ENCODE peak calls at places on chromosomes 6 and 20, in eight cellular contexts. One of them, this sample, is unnamed.

GRCh38 chr6:187252-187840 is 104.9 kb upstream of the DUSP22 start:
- DNase-seq in body of pancreas: no peak
- DNase-seq in SK-N-SH: no peak
- DNase-seq in BJ: no peak
- DNase-seq in cardiac muscle cell: peak
- DNase-seq in fibroblast of lung: peak
- DNase-seq in upper lobe of right lung: no peak
- DNase-seq in epithelial cell of esophagus: no peak
- DNase-seq in this sample: no peak

GRCh38 chr20:32792316-32792715 is 27.4 kb upstream of the MAPRE1 start:
- DNase-seq in body of pancreas: no peak
- DNase-seq in SK-N-SH: no peak
- DNase-seq in BJ: no peak
- DNase-seq in cardiac muscle cell: peak
- DNase-seq in fibroblast of lung: no peak
- DNase-seq in upper lobe of right lung: no peak
- DNase-seq in epithelial cell of esophagus: no peak
- DNase-seq in this sample: no peak

GRCh38 chr6:169019111-169019510 is 234.5 kb downstream of the THBS2 start:
- DNase-seq in body of pancreas: no peak
- DNase-seq in SK-N-SH: no peak
- DNase-seq in BJ: no peak
- DNase-seq in cardiac muscle cell: no peak
- DNase-seq in fibroblast of lung: no peak
- DNase-seq in upper lobe of right lung: no peak
- DNase-seq in epithelial cell of esophagus: no peak
- DNase-seq in this sample: no peak

GRCh38 chr20:3430376-3431069 is 23.1 kb upstream of the DNAAF9 start:
- DNase-seq in body of pancreas: no peak
- DNase-seq in SK-N-SH: no peak
- DNase-seq in BJ: no peak
- DNase-seq in cardiac muscle cell: no peak
- DNase-seq in fibroblast of lung: no peak
- DNase-seq in upper lobe of right lung: no peak
- DNase-seq in epithelial cell of esophagus: peak
- DNase-seq in this sample: no peak

GRCh38 chr6:15399651-15400470 is 154.0 kb downstream of the JARID2 start:
- DNase-seq in body of pancreas: peak
- DNase-seq in SK-N-SH: peak
- DNase-seq in BJ: peak
- DNase-seq in cardiac muscle cell: peak
- DNase-seq in fibroblast of lung: peak
- DNase-seq in upper lobe of right lung: peak
- DNase-seq in epithelial cell of esophagus: no peak
- DNase-seq in this sample: peak

GRCh38 chr20:18056174-18057105 is 1.3 kb downstream of the OVOL2 start:
- DNase-seq in body of pancreas: peak
- DNase-seq in SK-N-SH: peak
- DNase-seq in BJ: no peak
- DNase-seq in cardiac muscle cell: peak
- DNase-seq in fibroblast of lung: peak
- DNase-seq in upper lobe of right lung: peak
- DNase-seq in epithelial cell of esophagus: peak
- DNase-seq in this sample: no peak

GRCh38 chr6:143964667-143965066 is 43.4 kb downstream of the PLAGL1 start:
- DNase-seq in body of pancreas: no peak
- DNase-seq in SK-N-SH: no peak
- DNase-seq in BJ: no peak
- DNase-seq in cardiac muscle cell: no peak
- DNase-seq in fibroblast of lung: peak
- DNase-seq in upper lobe of right lung: no peak
- DNase-seq in epithelial cell of esophagus: no peak
- DNase-seq in this sample: no peak

GRCh38 chr6:28657367-28657755 is 131.7 kb downstream of the GPX5 start:
- DNase-seq in body of pancreas: no peak
- DNase-seq in SK-N-SH: peak
- DNase-seq in BJ: no peak
- DNase-seq in cardiac muscle cell: no peak
- DNase-seq in fibroblast of lung: no peak
- DNase-seq in upper lobe of right lung: no peak
- DNase-seq in epithelial cell of esophagus: no peak
- DNase-seq in this sample: no peak

GRCh38 chr6:70527071-70527737 is 39.5 kb upstream of the SDHAF4 start:
- DNase-seq in body of pancreas: no peak
- DNase-seq in SK-N-SH: no peak
- DNase-seq in BJ: no peak
- DNase-seq in cardiac muscle cell: no peak
- DNase-seq in fibroblast of lung: peak
- DNase-seq in upper lobe of right lung: no peak
- DNase-seq in epithelial cell of esophagus: no peak
- DNase-seq in this sample: no peak

GRCh38 chr6:16278048-16278724 is 39.8 kb downstream of the GMPR start:
- DNase-seq in body of pancreas: no peak
- DNase-seq in SK-N-SH: no peak
- DNase-seq in BJ: no peak
- DNase-seq in cardiac muscle cell: peak
- DNase-seq in fibroblast of lung: no peak
- DNase-seq in upper lobe of right lung: no peak
- DNase-seq in epithelial cell of esophagus: peak
- DNase-seq in this sample: no peak

GRCh38 chr6:168083142-168083885 is 4.3 kb upstream of the FRMD1 start:
- DNase-seq in body of pancreas: no peak
- DNase-seq in SK-N-SH: no peak
- DNase-seq in BJ: no peak
- DNase-seq in cardiac muscle cell: no peak
- DNase-seq in fibroblast of lung: no peak
- DNase-seq in upper lobe of right lung: no peak
- DNase-seq in epithelial cell of esophagus: no peak
- DNase-seq in this sample: no peak

GRCh38 chr6:168155193-168155592 is 76.2 kb upstream of the FRMD1 start:
- DNase-seq in body of pancreas: no peak
- DNase-seq in SK-N-SH: no peak
- DNase-seq in BJ: no peak
- DNase-seq in cardiac muscle cell: no peak
- DNase-seq in fibroblast of lung: peak
- DNase-seq in upper lobe of right lung: no peak
- DNase-seq in epithelial cell of esophagus: no peak
- DNase-seq in this sample: no peak

GRCh38 chr6:100237881-100238280 is 226.8 kb downstream of the SIM1 start:
- DNase-seq in body of pancreas: no peak
- DNase-seq in SK-N-SH: no peak
- DNase-seq in BJ: no peak
- DNase-seq in cardiac muscle cell: no peak
- DNase-seq in fibroblast of lung: no peak
- DNase-seq in upper lobe of right lung: no peak
- DNase-seq in epithelial cell of esophagus: no peak
- DNase-seq in this sample: no peak

GRCh38 chr6:40845588-40845987 is 193.4 kb downstream of the UNC5CL start:
- DNase-seq in body of pancreas: peak
- DNase-seq in SK-N-SH: no peak
- DNase-seq in BJ: no peak
- DNase-seq in cardiac muscle cell: peak
- DNase-seq in fibroblast of lung: peak
- DNase-seq in upper lobe of right lung: no peak
- DNase-seq in epithelial cell of esophagus: peak
- DNase-seq in this sample: no peak

GRCh38 chr20:17530716-17531536 is at the start of gene BFSP1:
- DNase-seq in body of pancreas: peak
- DNase-seq in SK-N-SH: peak
- DNase-seq in BJ: no peak
- DNase-seq in cardiac muscle cell: peak
- DNase-seq in fibroblast of lung: peak
- DNase-seq in upper lobe of right lung: peak
- DNase-seq in epithelial cell of esophagus: peak
- DNase-seq in this sample: no peak

GRCh38 chr6:23754197-23754596 is 371.8 kb upstream of the NRSN1 start:
- DNase-seq in body of pancreas: no peak
- DNase-seq in SK-N-SH: peak
- DNase-seq in BJ: no peak
- DNase-seq in cardiac muscle cell: no peak
- DNase-seq in fibroblast of lung: peak
- DNase-seq in upper lobe of right lung: no peak
- DNase-seq in epithelial cell of esophagus: peak
- DNase-seq in this sample: no peak

GRCh38 chr6:2971420-2972218 is at the start of gene SERPINB6:
- DNase-seq in body of pancreas: peak
- DNase-seq in SK-N-SH: peak
- DNase-seq in BJ: no peak
- DNase-seq in cardiac muscle cell: peak
- DNase-seq in fibroblast of lung: peak
- DNase-seq in upper lobe of right lung: peak
- DNase-seq in epithelial cell of esophagus: peak
- DNase-seq in this sample: peak

DNA sequence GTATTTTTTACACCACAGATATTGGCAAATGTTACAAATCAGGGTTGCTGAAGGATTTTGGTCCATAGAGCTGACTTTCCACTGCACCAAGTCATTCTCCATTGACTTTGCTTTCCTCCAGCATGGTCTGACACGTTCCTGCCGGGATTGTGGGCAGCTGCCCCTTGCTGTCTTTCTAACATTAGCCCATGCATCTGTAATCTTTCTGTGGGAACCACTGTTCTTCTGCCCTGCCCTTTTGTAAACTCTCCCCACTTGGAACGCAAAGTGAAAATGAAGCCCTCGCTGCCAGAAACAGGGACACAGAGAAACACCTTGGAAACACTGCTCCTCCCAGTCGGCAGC is 169.6 kb upstream of the CDYL start:
- DNase-seq in body of pancreas: no peak
- DNase-seq in SK-N-SH: no peak
- DNase-seq in BJ: no peak
- DNase-seq in cardiac muscle cell: no peak
- DNase-seq in fibroblast of lung: no peak
- DNase-seq in upper lobe of right lung: no peak
- DNase-seq in epithelial cell of esophagus: no peak
- DNase-seq in this sample: no peak
- H3K4me3 ChIP-seq in body of pancreas: no peak
- H3K4me3 ChIP-seq in SK-N-SH: no peak
- H3K4me3 ChIP-seq in BJ: no peak
- H3K4me3 ChIP-seq in cardiac muscle cell: no peak
- H3K4me3 ChIP-seq in fibroblast of lung: no peak
- H3K4me3 ChIP-seq in upper lobe of right lung: no peak
- H3K4me3 ChIP-seq in epithelial cell of esophagus: no peak
- H3K4me3 ChIP-seq in this sample: no peak

GRCh38 chr6:19450651-19451050 is 386.5 kb upstream of the ID4 start:
- DNase-seq in body of pancreas: no peak
- DNase-seq in SK-N-SH: no peak
- DNase-seq in BJ: no peak
- DNase-seq in cardiac muscle cell: no peak
- DNase-seq in fibroblast of lung: no peak
- DNase-seq in upper lobe of right lung: no peak
- DNase-seq in epithelial cell of esophagus: no peak
- DNase-seq in this sample: no peak
- TF ChIP-seq CTCF in body of pancreas: no peak
- TF ChIP-seq CTCF in SK-N-SH: no peak
- TF ChIP-seq CTCF in BJ: no peak
- TF ChIP-seq CTCF in cardiac muscle cell: no peak
- TF ChIP-seq CTCF in fibroblast of lung: no peak
- TF ChIP-seq CTCF in upper lobe of right lung: no peak
- TF ChIP-seq CTCF in epithelial cell of esophagus: no peak
- TF ChIP-seq CTCF in this sample: no peak

DNA sequence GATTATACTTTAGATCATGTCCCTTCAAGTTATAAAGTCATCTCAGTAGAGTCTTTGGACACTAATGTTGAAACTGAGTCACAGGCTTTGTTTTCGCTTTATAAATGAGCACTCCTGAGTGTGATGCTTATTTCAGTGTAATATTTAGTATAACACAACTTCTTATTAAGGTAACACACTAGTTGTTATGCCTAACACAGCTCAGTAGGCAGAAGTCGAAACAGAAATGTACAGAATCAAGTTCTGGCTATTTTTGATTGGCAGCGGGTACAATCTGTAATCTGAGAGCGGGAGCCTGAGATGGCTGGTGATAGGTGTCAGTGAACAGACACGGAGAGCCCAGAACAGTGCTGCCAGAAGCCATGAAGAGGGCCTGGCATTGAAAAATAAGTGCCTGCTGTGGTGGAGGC is 11.4 kb downstream of the HECA start:
- DNase-seq in body of pancreas: no peak
- DNase-seq in SK-N-SH: no peak
- DNase-seq in BJ: no peak
- DNase-seq in cardiac muscle cell: no peak
- DNase-seq in fibroblast of lung: no peak
- DNase-seq in upper lobe of right lung: no peak
- DNase-seq in epithelial cell of esophagus: no peak
- DNase-seq in this sample: no peak
- H3K4me3 ChIP-seq in body of pancreas: no peak
- H3K4me3 ChIP-seq in SK-N-SH: no peak
- H3K4me3 ChIP-seq in BJ: no peak
- H3K4me3 ChIP-seq in cardiac muscle cell: no peak
- H3K4me3 ChIP-seq in fibroblast of lung: no peak
- H3K4me3 ChIP-seq in upper lobe of right lung: no peak
- H3K4me3 ChIP-seq in epithelial cell of esophagus: no peak
- H3K4me3 ChIP-seq in this sample: no peak

DNA sequence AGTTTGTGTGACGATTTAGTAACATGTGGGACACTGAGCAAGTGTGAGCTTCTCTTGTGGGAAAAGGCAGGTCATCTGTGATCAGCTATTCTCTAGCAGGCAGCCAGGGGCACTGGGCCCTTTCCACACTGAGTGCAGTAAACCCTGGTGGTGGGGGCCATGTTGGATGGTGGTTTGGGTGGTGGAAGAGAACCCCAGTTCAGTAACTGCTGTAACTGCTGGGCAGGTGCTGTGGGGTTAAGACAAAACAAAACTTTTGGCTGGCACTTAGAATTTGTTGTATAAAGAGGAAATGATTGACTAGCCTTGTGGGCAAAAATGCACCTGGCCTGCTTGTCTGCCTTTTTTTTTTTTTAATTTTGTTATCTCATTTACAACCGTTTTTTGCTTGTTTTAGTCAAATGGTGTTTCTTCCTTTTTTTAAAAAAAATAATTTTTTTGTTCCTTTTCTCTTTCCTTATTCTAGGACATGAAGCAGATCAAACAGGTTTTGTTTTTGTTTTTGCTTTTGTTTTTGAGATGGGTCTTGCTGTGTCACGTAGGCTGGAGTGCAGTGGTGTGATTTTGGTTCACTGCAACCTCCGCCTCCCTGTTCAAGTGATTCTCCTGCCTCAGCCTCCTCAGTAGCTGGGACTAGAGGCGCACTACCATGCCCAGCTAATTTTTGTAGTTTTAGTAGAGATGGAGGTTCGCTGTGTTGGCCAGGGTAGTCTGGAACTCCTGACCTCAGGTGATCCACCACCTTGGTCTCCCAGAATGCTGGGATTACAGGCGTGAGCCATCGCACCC is 59.8 kb downstream of the IGF2R start:
- DNase-seq in body of pancreas: peak
- DNase-seq in SK-N-SH: no peak
- DNase-seq in BJ: no peak
- DNase-seq in cardiac muscle cell: no peak
- DNase-seq in fibroblast of lung: no peak
- DNase-seq in upper lobe of right lung: no peak
- DNase-seq in epithelial cell of esophagus: no peak
- DNase-seq in this sample: no peak
- TF ChIP-seq CTCF in body of pancreas: peak
- TF ChIP-seq CTCF in SK-N-SH: no peak
- TF ChIP-seq CTCF in BJ: no peak
- TF ChIP-seq CTCF in cardiac muscle cell: no peak
- TF ChIP-seq CTCF in fibroblast of lung: no peak
- TF ChIP-seq CTCF in upper lobe of right lung: no peak
- TF ChIP-seq CTCF in epithelial cell of esophagus: no peak
- TF ChIP-seq CTCF in this sample: no peak

This sample was measured in LNCaP clone FGC.